ENCODE peak calls at places on chromosomes 12 and 14, in eight cellular contexts. One of them, this sample, is unnamed.

GRCh38 chr12:2110841-2111566 is 58.2 kb downstream of the CACNA1C start:
- DNase-seq in stimulated activated CD8-positive, alpha-beta memory T cell treated with anti-CD3 and anti-CD28 coated beads, Interleukin-15, amount 100 ng/mL, for 1 hour: no peak
- DNase-seq in AG10803: no peak
- DNase-seq in SHP77: no peak
- DNase-seq in CD8-positive, alpha-beta memory T cell: no peak
- DNase-seq in NCI-H2029 treated with DMSO at 0.1 percent for 48 hours: no peak
- DNase-seq in H9: no peak
- DNase-seq in right atrium auricular region: no peak
- DNase-seq in this sample: no peak

GRCh38 chr14:24068711-24069410 is 2.5 kb upstream of the CPNE6 start:
- DNase-seq in stimulated activated CD8-positive, alpha-beta memory T cell treated with anti-CD3 and anti-CD28 coated beads, Interleukin-15, amount 100 ng/mL, for 1 hour: no peak
- DNase-seq in AG10803: no peak
- DNase-seq in SHP77: no peak
- DNase-seq in CD8-positive, alpha-beta memory T cell: no peak
- DNase-seq in NCI-H2029 treated with DMSO at 0.1 percent for 48 hours: no peak
- DNase-seq in H9: no peak
- DNase-seq in right atrium auricular region: no peak
- DNase-seq in this sample: no peak

GRCh38 chr14:100894416-100894815 is 9.1 kb downstream of the RTL1 start:
- DNase-seq in stimulated activated CD8-positive, alpha-beta memory T cell treated with anti-CD3 and anti-CD28 coated beads, Interleukin-15, amount 100 ng/mL, for 1 hour: no peak
- DNase-seq in AG10803: no peak
- DNase-seq in SHP77: no peak
- DNase-seq in CD8-positive, alpha-beta memory T cell: no peak
- DNase-seq in NCI-H2029 treated with DMSO at 0.1 percent for 48 hours: no peak
- DNase-seq in H9: peak
- DNase-seq in right atrium auricular region: peak
- DNase-seq in this sample: no peak

GRCh38 chr12:31732926-31733548 is 4.2 kb upstream of the AMN1 start:
- DNase-seq in stimulated activated CD8-positive, alpha-beta memory T cell treated with anti-CD3 and anti-CD28 coated beads, Interleukin-15, amount 100 ng/mL, for 1 hour: no peak
- DNase-seq in AG10803: peak
- DNase-seq in SHP77: no peak
- DNase-seq in CD8-positive, alpha-beta memory T cell: no peak
- DNase-seq in NCI-H2029 treated with DMSO at 0.1 percent for 48 hours: no peak
- DNase-seq in H9: peak
- DNase-seq in right atrium auricular region: no peak
- DNase-seq in this sample: no peak

GRCh38 chr12:102144221-102144620 is 24.2 kb downstream of the PARPBP start:
- DNase-seq in stimulated activated CD8-positive, alpha-beta memory T cell treated with anti-CD3 and anti-CD28 coated beads, Interleukin-15, amount 100 ng/mL, for 1 hour: no peak
- DNase-seq in AG10803: peak
- DNase-seq in SHP77: no peak
- DNase-seq in CD8-positive, alpha-beta memory T cell: no peak
- DNase-seq in NCI-H2029 treated with DMSO at 0.1 percent for 48 hours: no peak
- DNase-seq in H9: no peak
- DNase-seq in right atrium auricular region: no peak
- DNase-seq in this sample: peak

GRCh38 chr12:112049351-112049750 is 36.1 kb downstream of the ERP29 start:
- DNase-seq in stimulated activated CD8-positive, alpha-beta memory T cell treated with anti-CD3 and anti-CD28 coated beads, Interleukin-15, amount 100 ng/mL, for 1 hour: no peak
- DNase-seq in AG10803: no peak
- DNase-seq in SHP77: no peak
- DNase-seq in CD8-positive, alpha-beta memory T cell: no peak
- DNase-seq in NCI-H2029 treated with DMSO at 0.1 percent for 48 hours: no peak
- DNase-seq in H9: no peak
- DNase-seq in right atrium auricular region: no peak
- DNase-seq in this sample: no peak

GRCh38 chr12:3200779-3201738 is 123.9 kb downstream of the TSPAN9 start:
- DNase-seq in stimulated activated CD8-positive, alpha-beta memory T cell treated with anti-CD3 and anti-CD28 coated beads, Interleukin-15, amount 100 ng/mL, for 1 hour: no peak
- DNase-seq in AG10803: no peak
- DNase-seq in SHP77: no peak
- DNase-seq in CD8-positive, alpha-beta memory T cell: no peak
- DNase-seq in NCI-H2029 treated with DMSO at 0.1 percent for 48 hours: no peak
- DNase-seq in H9: no peak
- DNase-seq in right atrium auricular region: no peak
- DNase-seq in this sample: no peak

GRCh38 chr14:68715032-68715924 is 77.6 kb downstream of the ZFP36L1 start:
- DNase-seq in stimulated activated CD8-positive, alpha-beta memory T cell treated with anti-CD3 and anti-CD28 coated beads, Interleukin-15, amount 100 ng/mL, for 1 hour: no peak
- DNase-seq in AG10803: peak
- DNase-seq in SHP77: no peak
- DNase-seq in CD8-positive, alpha-beta memory T cell: no peak
- DNase-seq in NCI-H2029 treated with DMSO at 0.1 percent for 48 hours: no peak
- DNase-seq in H9: no peak
- DNase-seq in right atrium auricular region: no peak
- DNase-seq in this sample: no peak

GRCh38 chr14:43956741-43957140 is 550.3 kb downstream of the FSCB start:
- DNase-seq in stimulated activated CD8-positive, alpha-beta memory T cell treated with anti-CD3 and anti-CD28 coated beads, Interleukin-15, amount 100 ng/mL, for 1 hour: no peak
- DNase-seq in AG10803: no peak
- DNase-seq in SHP77: no peak
- DNase-seq in CD8-positive, alpha-beta memory T cell: no peak
- DNase-seq in NCI-H2029 treated with DMSO at 0.1 percent for 48 hours: no peak
- DNase-seq in H9: no peak
- DNase-seq in right atrium auricular region: no peak
- DNase-seq in this sample: no peak

GRCh38 chr12:107912421-107913004 is 138.0 kb downstream of the ASCL4 start:
- DNase-seq in stimulated activated CD8-positive, alpha-beta memory T cell treated with anti-CD3 and anti-CD28 coated beads, Interleukin-15, amount 100 ng/mL, for 1 hour: peak
- DNase-seq in AG10803: peak
- DNase-seq in SHP77: no peak
- DNase-seq in CD8-positive, alpha-beta memory T cell: peak
- DNase-seq in NCI-H2029 treated with DMSO at 0.1 percent for 48 hours: no peak
- DNase-seq in H9: peak
- DNase-seq in right atrium auricular region: no peak
- DNase-seq in this sample: no peak

GRCh38 chr12:11717533-11717961 is 68.1 kb downstream of the ETV6 start:
- DNase-seq in stimulated activated CD8-positive, alpha-beta memory T cell treated with anti-CD3 and anti-CD28 coated beads, Interleukin-15, amount 100 ng/mL, for 1 hour: no peak
- DNase-seq in AG10803: peak
- DNase-seq in SHP77: no peak
- DNase-seq in CD8-positive, alpha-beta memory T cell: no peak
- DNase-seq in NCI-H2029 treated with DMSO at 0.1 percent for 48 hours: no peak
- DNase-seq in H9: no peak
- DNase-seq in right atrium auricular region: no peak
- DNase-seq in this sample: no peak

GRCh38 chr14:34368115-34368970 is 93.7 kb downstream of the SPTSSA start:
- DNase-seq in stimulated activated CD8-positive, alpha-beta memory T cell treated with anti-CD3 and anti-CD28 coated beads, Interleukin-15, amount 100 ng/mL, for 1 hour: no peak
- DNase-seq in AG10803: peak
- DNase-seq in SHP77: no peak
- DNase-seq in CD8-positive, alpha-beta memory T cell: no peak
- DNase-seq in NCI-H2029 treated with DMSO at 0.1 percent for 48 hours: no peak
- DNase-seq in H9: no peak
- DNase-seq in right atrium auricular region: no peak
- DNase-seq in this sample: no peak

GRCh38 chr12:77973579-77973978 is 142.9 kb downstream of the NAV3 start:
- DNase-seq in stimulated activated CD8-positive, alpha-beta memory T cell treated with anti-CD3 and anti-CD28 coated beads, Interleukin-15, amount 100 ng/mL, for 1 hour: no peak
- DNase-seq in AG10803: peak
- DNase-seq in SHP77: no peak
- DNase-seq in CD8-positive, alpha-beta memory T cell: no peak
- DNase-seq in NCI-H2029 treated with DMSO at 0.1 percent for 48 hours: no peak
- DNase-seq in H9: no peak
- DNase-seq in right atrium auricular region: no peak
- DNase-seq in this sample: no peak

GRCh38 chr14:100288382-100289185 is 17.7 kb downstream of the SLC25A29 start:
- DNase-seq in stimulated activated CD8-positive, alpha-beta memory T cell treated with anti-CD3 and anti-CD28 coated beads, Interleukin-15, amount 100 ng/mL, for 1 hour: no peak
- DNase-seq in AG10803: no peak
- DNase-seq in SHP77: no peak
- DNase-seq in CD8-positive, alpha-beta memory T cell: no peak
- DNase-seq in NCI-H2029 treated with DMSO at 0.1 percent for 48 hours: no peak
- DNase-seq in H9: no peak
- DNase-seq in right atrium auricular region: no peak
- DNase-seq in this sample: no peak

GRCh38 chr14:47539065-47539464 is 136.3 kb downstream of the MDGA2 start:
- DNase-seq in stimulated activated CD8-positive, alpha-beta memory T cell treated with anti-CD3 and anti-CD28 coated beads, Interleukin-15, amount 100 ng/mL, for 1 hour: no peak
- DNase-seq in AG10803: no peak
- DNase-seq in SHP77: no peak
- DNase-seq in CD8-positive, alpha-beta memory T cell: no peak
- DNase-seq in NCI-H2029 treated with DMSO at 0.1 percent for 48 hours: no peak
- DNase-seq in H9: peak
- DNase-seq in right atrium auricular region: no peak
- DNase-seq in this sample: no peak

GRCh38 chr12:115398311-115398781 is 714.4 kb upstream of the TBX3 start:
- DNase-seq in stimulated activated CD8-positive, alpha-beta memory T cell treated with anti-CD3 and anti-CD28 coated beads, Interleukin-15, amount 100 ng/mL, for 1 hour: no peak
- DNase-seq in AG10803: peak
- DNase-seq in SHP77: peak
- DNase-seq in CD8-positive, alpha-beta memory T cell: no peak
- DNase-seq in NCI-H2029 treated with DMSO at 0.1 percent for 48 hours: peak
- DNase-seq in H9: no peak
- DNase-seq in right atrium auricular region: no peak
- DNase-seq in this sample: no peak

GRCh38 chr12:47082283-47082962 is 2.7 kb upstream of the AMIGO2 start:
- DNase-seq in stimulated activated CD8-positive, alpha-beta memory T cell treated with anti-CD3 and anti-CD28 coated beads, Interleukin-15, amount 100 ng/mL, for 1 hour: no peak
- DNase-seq in AG10803: no peak
- DNase-seq in SHP77: no peak
- DNase-seq in CD8-positive, alpha-beta memory T cell: no peak
- DNase-seq in NCI-H2029 treated with DMSO at 0.1 percent for 48 hours: no peak
- DNase-seq in H9: no peak
- DNase-seq in right atrium auricular region: no peak
- DNase-seq in this sample: no peak

GRCh38 chr12:42143401-42144173 is 1.1 kb downstream of the GXYLT1 start:
- DNase-seq in stimulated activated CD8-positive, alpha-beta memory T cell treated with anti-CD3 and anti-CD28 coated beads, Interleukin-15, amount 100 ng/mL, for 1 hour: no peak
- DNase-seq in AG10803: peak
- DNase-seq in SHP77: no peak
- DNase-seq in CD8-positive, alpha-beta memory T cell: no peak
- DNase-seq in NCI-H2029 treated with DMSO at 0.1 percent for 48 hours: no peak
- DNase-seq in H9: no peak
- DNase-seq in right atrium auricular region: no peak
- DNase-seq in this sample: no peak

GRCh38 chr14:71959055-71959454 is 26.8 kb downstream of the RGS6 start:
- DNase-seq in stimulated activated CD8-positive, alpha-beta memory T cell treated with anti-CD3 and anti-CD28 coated beads, Interleukin-15, amount 100 ng/mL, for 1 hour: no peak
- DNase-seq in AG10803: no peak
- DNase-seq in SHP77: no peak
- DNase-seq in CD8-positive, alpha-beta memory T cell: no peak
- DNase-seq in NCI-H2029 treated with DMSO at 0.1 percent for 48 hours: no peak
- DNase-seq in H9: no peak
- DNase-seq in right atrium auricular region: no peak
- DNase-seq in this sample: no peak

GRCh38 chr12:115149685-115150378 is 465.9 kb upstream of the TBX3 start:
- DNase-seq in stimulated activated CD8-positive, alpha-beta memory T cell treated with anti-CD3 and anti-CD28 coated beads, Interleukin-15, amount 100 ng/mL, for 1 hour: no peak
- DNase-seq in AG10803: peak
- DNase-seq in SHP77: no peak
- DNase-seq in CD8-positive, alpha-beta memory T cell: no peak
- DNase-seq in NCI-H2029 treated with DMSO at 0.1 percent for 48 hours: no peak
- DNase-seq in H9: no peak
- DNase-seq in right atrium auricular region: no peak
- DNase-seq in this sample: peak

GRCh38 chr12:176321-177181 is 37.4 kb downstream of the SLC6A12 start:
- DNase-seq in stimulated activated CD8-positive, alpha-beta memory T cell treated with anti-CD3 and anti-CD28 coated beads, Interleukin-15, amount 100 ng/mL, for 1 hour: no peak
- DNase-seq in AG10803: peak
- DNase-seq in SHP77: no peak
- DNase-seq in CD8-positive, alpha-beta memory T cell: no peak
- DNase-seq in NCI-H2029 treated with DMSO at 0.1 percent for 48 hours: no peak
- DNase-seq in H9: no peak
- DNase-seq in right atrium auricular region: no peak
- DNase-seq in this sample: peak

GRCh38 chr12:80979821-80980220 is 42.1 kb upstream of the LIN7A start:
- DNase-seq in stimulated activated CD8-positive, alpha-beta memory T cell treated with anti-CD3 and anti-CD28 coated beads, Interleukin-15, amount 100 ng/mL, for 1 hour: no peak
- DNase-seq in AG10803: no peak
- DNase-seq in SHP77: no peak
- DNase-seq in CD8-positive, alpha-beta memory T cell: no peak
- DNase-seq in NCI-H2029 treated with DMSO at 0.1 percent for 48 hours: peak
- DNase-seq in H9: no peak
- DNase-seq in right atrium auricular region: no peak
- DNase-seq in this sample: no peak

GRCh38 chr12:113207621-113208040 is 13.6 kb upstream of the TPCN1 start:
- DNase-seq in stimulated activated CD8-positive, alpha-beta memory T cell treated with anti-CD3 and anti-CD28 coated beads, Interleukin-15, amount 100 ng/mL, for 1 hour: no peak
- DNase-seq in AG10803: no peak
- DNase-seq in SHP77: no peak
- DNase-seq in CD8-positive, alpha-beta memory T cell: no peak
- DNase-seq in NCI-H2029 treated with DMSO at 0.1 percent for 48 hours: no peak
- DNase-seq in H9: no peak
- DNase-seq in right atrium auricular region: no peak
- DNase-seq in this sample: no peak

GRCh38 chr12:53234236-53234635 is 2.2 kb upstream of the RARG start:
- DNase-seq in stimulated activated CD8-positive, alpha-beta memory T cell treated with anti-CD3 and anti-CD28 coated beads, Interleukin-15, amount 100 ng/mL, for 1 hour: no peak
- DNase-seq in AG10803: no peak
- DNase-seq in SHP77: no peak
- DNase-seq in CD8-positive, alpha-beta memory T cell: no peak
- DNase-seq in NCI-H2029 treated with DMSO at 0.1 percent for 48 hours: no peak
- DNase-seq in H9: peak
- DNase-seq in right atrium auricular region: no peak
- DNase-seq in this sample: no peak

GRCh38 chr12:90216815-90217214 is 508.2 kb upstream of the ATP2B1 start:
- DNase-seq in stimulated activated CD8-positive, alpha-beta memory T cell treated with anti-CD3 and anti-CD28 coated beads, Interleukin-15, amount 100 ng/mL, for 1 hour: no peak
- DNase-seq in AG10803: peak
- DNase-seq in SHP77: no peak
- DNase-seq in CD8-positive, alpha-beta memory T cell: no peak
- DNase-seq in NCI-H2029 treated with DMSO at 0.1 percent for 48 hours: no peak
- DNase-seq in H9: no peak
- DNase-seq in right atrium auricular region: no peak
- DNase-seq in this sample: no peak

This sample was measured in AG04450.